ENCODE peak calls at places on chromosome 7, in nine cellular contexts. Y, H, Z, C, P, O, M, J and L are unnamed samples.

GRCh38 chr7:76294344-76295024 is 8.0 kb upstream of the HSPB1 start:
- DNase-seq in Z (peak), J (peak), M (no peak), H (peak), Y (peak), C (no peak), O (no peak), P (peak), L (peak)

GRCh38 chr7:56083150-56083785 is 9.5 kb downstream of the PHKG1 start:
- DNase-seq in C (no peak), Z (peak), M (no peak), P (peak), J (no peak), Y (no peak), H (no peak), O (no peak), L (no peak)

GRCh38 chr7:41096921-41097320 is 606.0 kb downstream of the INHBA start:
- DNase-seq in M (no peak), O (no peak), Y (peak), C (no peak), J (no peak), H (no peak), Z (no peak), P (no peak), L (no peak)

GRCh38 chr7:17530741-17531417 is 232.4 kb downstream of the AHR start:
- DNase-seq in P (peak), Y (peak), M (no peak), O (no peak), Z (no peak), J (no peak), H (no peak), C (no peak), L (peak)

GRCh38 chr7:128398016-128398840 is 11.6 kb downstream of the IMPDH1 start:
- DNase-seq in M (peak), O (peak), J (peak), H (peak), Z (peak), Y (no peak), P (peak), C (no peak), L (no peak)

GRCh38 chr7:102169651-102170416 is 116.8 kb upstream of the SH2B2 start:
- DNase-seq in P (no peak), O (no peak), C (no peak), J (no peak), H (no peak), M (no peak), Y (no peak), Z (no peak), L (no peak)

GRCh38 chr7:99141334-99141733 is 2.6 kb downstream of the SMURF1 start:
- DNase-seq in O (no peak), P (no peak), C (no peak), H (no peak), J (no peak), M (peak), Z (no peak), Y (no peak), L (no peak)

GRCh38 chr7:44072364-44073231 is 7.2 kb upstream of the PGAM2 start:
- DNase-seq in Z (peak), Y (peak), H (peak), J (peak), P (peak), M (no peak), C (peak), O (no peak), L (peak)

GRCh38 chr7:41010967-41011366 is 691.9 kb downstream of the INHBA start:
- DNase-seq in O (no peak), H (no peak), Z (no peak), P (no peak), J (no peak), Y (peak), M (no peak), C (no peak), L (no peak)

GRCh38 chr7:1230411-1231213 is 2.1 kb upstream of the UNCX start:
- DNase-seq in J (no peak), H (no peak), P (no peak), Z (no peak), Y (no peak), M (no peak), O (no peak), C (no peak), L (no peak)

GRCh38 chr7:46387646-46388045 is 466.6 kb upstream of the IGFBP3 start:
- DNase-seq in O (no peak), H (no peak), Z (no peak), P (no peak), J (no peak), Y (peak), C (peak), M (no peak), L (no peak)

GRCh38 chr7:513521-514166 is 6.0 kb downstream of the PDGFA start:
- DNase-seq in Z (no peak), H (peak), O (no peak), J (no peak), Y (peak), P (no peak), C (no peak), M (no peak), L (no peak)

GRCh38 chr7:43915907-43916306 is 9.5 kb upstream of the URGCP start:
- DNase-seq in J (no peak), H (no peak), C (no peak), P (no peak), O (no peak), Z (no peak), M (no peak), Y (no peak), L (no peak)

GRCh38 chr7:135121868-135122267 is 26.0 kb upstream of the TMEM140 start:
- DNase-seq in Y (no peak), M (no peak), Z (no peak), O (no peak), C (no peak), H (no peak), J (no peak), P (no peak), L (no peak)

GRCh38 chr7:131111081-131111576 is 216.5 kb upstream of the MKLN1 start:
- DNase-seq in C (no peak), Z (no peak), H (no peak), M (peak), Y (peak), P (no peak), O (no peak), J (no peak), L (peak)

GRCh38 chr7:149680316-149681025 is 92.9 kb downstream of the ZNF467 start:
- DNase-seq in Y (no peak), J (no peak), Z (no peak), C (no peak), O (no peak), H (no peak), M (no peak), P (no peak), L (no peak)

GRCh38 chr7:114104035-114104434 is 185.2 kb upstream of the PPP1R3A start:
- DNase-seq in Z (no peak), P (no peak), O (no peak), J (no peak), Y (no peak), M (no peak), C (no peak), H (no peak), L (no peak)

GRCh38 chr7:46982928-46983327 is 599.0 kb downstream of the TNS3 start:
- DNase-seq in H (no peak), J (no peak), C (no peak), P (no peak), O (no peak), Z (peak), M (no peak), Y (no peak), L (no peak)

GRCh38 chr7:132815696-132816334 is 239.5 kb upstream of the PLXNA4 start:
- DNase-seq in Y (no peak), C (no peak), M (no peak), J (no peak), H (no peak), O (no peak), P (no peak), Z (no peak), L (no peak)

GRCh38 chr7:37038706-37039105 is 314.4 kb upstream of the AOAH start:
- DNase-seq in H (no peak), O (no peak), C (no peak), J (no peak), P (no peak), Y (no peak), Z (no peak), M (no peak), L (no peak)

GRCh38 chr7:74343281-74344127 is 54.3 kb downstream of the CLIP2 start:
- DNase-seq in Y (peak), C (peak), J (no peak), M (no peak), Z (no peak), O (no peak), H (peak), P (no peak), L (no peak)